ENCODE peak calls at places on chromosomes 1 and 21, in six cellular contexts. One of them, this sample, is unnamed.

GRCh38 chr1:120133228-120133927 is 42.9 kb downstream of the SEC22B start:
- DNase-seq in A549: no peak
- DNase-seq in endothelial cell of umbilical vein: no peak
- DNase-seq in GM12878: no peak
- DNase-seq in K562: no peak
- DNase-seq in HepG2: no peak
- DNase-seq in this sample: no peak

GRCh38 chr21:38765056-38765455 is 40.7 kb upstream of the ETS2 start:
- DNase-seq in A549: no peak
- DNase-seq in endothelial cell of umbilical vein: no peak
- DNase-seq in GM12878: no peak
- DNase-seq in K562: no peak
- DNase-seq in HepG2: no peak
- DNase-seq in this sample: no peak

GRCh38 chr1:110087812-110088738 is 17.6 kb upstream of the ALX3 start:
- DNase-seq in A549: peak; percentile 35
- DNase-seq in endothelial cell of umbilical vein: peak; percentile 53
- DNase-seq in GM12878: no peak
- DNase-seq in K562: peak; percentile 84
- DNase-seq in HepG2: peak; percentile 54
- DNase-seq in this sample: peak; percentile 66

GRCh38 chr1:232655041-232655745 is 25.3 kb upstream of the SIPA1L2 start:
- DNase-seq in A549: no peak
- DNase-seq in endothelial cell of umbilical vein: no peak
- DNase-seq in GM12878: peak; percentile 26
- DNase-seq in K562: no peak
- DNase-seq in HepG2: no peak
- DNase-seq in this sample: peak; percentile 60

GRCh38 chr1:39863177-39863576 is 20.1 kb downstream of the TRIT1 start:
- DNase-seq in A549: no peak
- DNase-seq in endothelial cell of umbilical vein: no peak
- DNase-seq in GM12878: no peak
- DNase-seq in K562: no peak
- DNase-seq in HepG2: no peak
- DNase-seq in this sample: no peak

GRCh38 chr1:160061376-160062100 is 8.4 kb downstream of the KCNJ10 start:
- DNase-seq in A549: no peak
- DNase-seq in endothelial cell of umbilical vein: no peak
- DNase-seq in GM12878: no peak
- DNase-seq in K562: no peak
- DNase-seq in HepG2: no peak
- DNase-seq in this sample: no peak

GRCh38 chr1:31364561-31365255 is 8.2 kb downstream of the FABP3 start:
- DNase-seq in A549: no peak
- DNase-seq in endothelial cell of umbilical vein: no peak
- DNase-seq in GM12878: no peak
- DNase-seq in K562: no peak
- DNase-seq in HepG2: no peak
- DNase-seq in this sample: no peak

GRCh38 chr1:24266398-24266941 is 52.7 kb upstream of the GRHL3 start:
- DNase-seq in A549: peak; percentile 88
- DNase-seq in endothelial cell of umbilical vein: no peak
- DNase-seq in GM12878: no peak
- DNase-seq in K562: no peak
- DNase-seq in HepG2: peak; percentile 14
- DNase-seq in this sample: peak; percentile 35

GRCh38 chr1:24373710-24374109 is 39.9 kb downstream of the STPG1 start:
- DNase-seq in A549: no peak
- DNase-seq in endothelial cell of umbilical vein: no peak
- DNase-seq in GM12878: no peak
- DNase-seq in K562: no peak
- DNase-seq in HepG2: no peak
- DNase-seq in this sample: no peak

GRCh38 chr1:223256034-223256433 is 107.9 kb downstream of the SUSD4 start:
- DNase-seq in A549: no peak
- DNase-seq in endothelial cell of umbilical vein: no peak
- DNase-seq in GM12878: no peak
- DNase-seq in K562: no peak
- DNase-seq in HepG2: no peak
- DNase-seq in this sample: no peak

GRCh38 chr1:58942759-58943191 is 158.9 kb upstream of the JUN start:
- DNase-seq in A549: no peak
- DNase-seq in endothelial cell of umbilical vein: no peak
- DNase-seq in GM12878: no peak
- DNase-seq in K562: no peak
- DNase-seq in HepG2: no peak
- DNase-seq in this sample: no peak

GRCh38 chr1:3240524-3241235 is 171.7 kb downstream of the PRDM16 start:
- DNase-seq in A549: no peak
- DNase-seq in endothelial cell of umbilical vein: no peak
- DNase-seq in GM12878: no peak
- DNase-seq in K562: peak; percentile 59
- DNase-seq in HepG2: no peak
- DNase-seq in this sample: no peak

GRCh38 chr1:161038523-161039153 is at the start of gene TSTD1:
- DNase-seq in A549: no peak
- DNase-seq in endothelial cell of umbilical vein: no peak
- DNase-seq in GM12878: no peak
- DNase-seq in K562: no peak
- DNase-seq in HepG2: no peak
- DNase-seq in this sample: no peak

GRCh38 chr1:168146160-168146539 is 9.4 kb upstream of the GPR161 start:
- DNase-seq in A549: no peak
- DNase-seq in endothelial cell of umbilical vein: no peak
- DNase-seq in GM12878: no peak
- DNase-seq in K562: no peak
- DNase-seq in HepG2: no peak
- DNase-seq in this sample: no peak

GRCh38 chr21:35475768-35476167 is 426.7 kb upstream of the RUNX1 start:
- DNase-seq in A549: no peak
- DNase-seq in endothelial cell of umbilical vein: peak; percentile 49
- DNase-seq in GM12878: no peak
- DNase-seq in K562: no peak
- DNase-seq in HepG2: no peak
- DNase-seq in this sample: peak; percentile 86

GRCh38 chr1:234605983-234606730 is 3.8 kb downstream of the IRF2BP2 start:
- DNase-seq in A549: peak; percentile 75
- DNase-seq in endothelial cell of umbilical vein: peak; percentile 67
- DNase-seq in GM12878: no peak
- DNase-seq in K562: no peak
- DNase-seq in HepG2: peak; percentile 74
- DNase-seq in this sample: peak; percentile 78

GRCh38 chr1:200260587-200261335 is 149.1 kb downstream of the ZNF281 start:
- DNase-seq in A549: no peak
- DNase-seq in endothelial cell of umbilical vein: no peak
- DNase-seq in GM12878: no peak
- DNase-seq in K562: no peak
- DNase-seq in HepG2: peak; percentile 36
- DNase-seq in this sample: no peak

GRCh38 chr1:212070720-212071302 is 35.3 kb downstream of the DTL start:
- DNase-seq in A549: peak; percentile 43
- DNase-seq in endothelial cell of umbilical vein: peak; percentile 72
- DNase-seq in GM12878: no peak
- DNase-seq in K562: peak; percentile 37
- DNase-seq in HepG2: peak; percentile 35
- DNase-seq in this sample: peak; percentile 40

GRCh38 chr21:33345751-33346238 is 21.0 kb downstream of the IFNAR1 start:
- DNase-seq in A549: no peak
- DNase-seq in endothelial cell of umbilical vein: no peak
- DNase-seq in GM12878: no peak
- DNase-seq in K562: no peak
- DNase-seq in HepG2: no peak
- DNase-seq in this sample: no peak

GRCh38 chr1:217135569-217135915 is 412.3 kb upstream of the ESRRG start:
- DNase-seq in A549: no peak
- DNase-seq in endothelial cell of umbilical vein: no peak
- DNase-seq in GM12878: no peak
- DNase-seq in K562: no peak
- DNase-seq in HepG2: no peak
- DNase-seq in this sample: no peak

GRCh38 chr1:154998201-154998780 is 4.3 kb upstream of the ZBTB7B start:
- DNase-seq in A549: no peak
- DNase-seq in endothelial cell of umbilical vein: no peak
- DNase-seq in GM12878: no peak
- DNase-seq in K562: no peak
- DNase-seq in HepG2: no peak
- DNase-seq in this sample: peak; percentile 32

GRCh38 chr1:174726167-174726879 is 273.4 kb upstream of the CACYBP start:
- DNase-seq in A549: peak; percentile 35
- DNase-seq in endothelial cell of umbilical vein: peak; percentile 25
- DNase-seq in GM12878: no peak
- DNase-seq in K562: no peak
- DNase-seq in HepG2: peak; percentile 39
- DNase-seq in this sample: peak; percentile 31

GRCh38 chr1:174723815-174724214 is 275.9 kb upstream of the CACYBP start:
- DNase-seq in A549: no peak
- DNase-seq in endothelial cell of umbilical vein: no peak
- DNase-seq in GM12878: no peak
- DNase-seq in K562: no peak
- DNase-seq in HepG2: no peak
- DNase-seq in this sample: no peak

GRCh38 chr1:174721246-174721645 is 273.5 kb downstream of the GPR52 start:
- DNase-seq in A549: no peak
- DNase-seq in endothelial cell of umbilical vein: no peak
- DNase-seq in GM12878: no peak
- DNase-seq in K562: no peak
- DNase-seq in HepG2: no peak
- DNase-seq in this sample: no peak

GRCh38 chr1:174726880-174727585 is 272.7 kb upstream of the CACYBP start:
- DNase-seq in A549: no peak
- DNase-seq in endothelial cell of umbilical vein: no peak
- DNase-seq in GM12878: no peak
- DNase-seq in K562: no peak
- DNase-seq in HepG2: no peak
- DNase-seq in this sample: no peak
- TF ChIP-seq CTCF in A549: no peak
- TF ChIP-seq CTCF in endothelial cell of umbilical vein: no peak
- TF ChIP-seq CTCF in GM12878: no peak
- TF ChIP-seq CTCF in K562: no peak
- TF ChIP-seq CTCF in HepG2: no peak
- TF ChIP-seq CTCF in this sample: no peak

GRCh38 chr1:64135501-64136245 is 67.8 kb upstream of the UBE2U start:
- DNase-seq in A549: no peak
- DNase-seq in endothelial cell of umbilical vein: no peak
- DNase-seq in GM12878: no peak
- DNase-seq in K562: no peak
- DNase-seq in HepG2: no peak
- DNase-seq in this sample: no peak
- TF ChIP-seq MYC in A549: no peak
- TF ChIP-seq MYC in endothelial cell of umbilical vein: no peak
- TF ChIP-seq MYC in GM12878: no peak
- TF ChIP-seq MYC in K562: no peak
- TF ChIP-seq MYC in HepG2: no peak
- TF ChIP-seq MYC in this sample: no peak

GRCh38 chr21:16307256-16307655 is 577.5 kb downstream of the USP25 start:
- DNase-seq in A549: no peak
- DNase-seq in endothelial cell of umbilical vein: no peak
- DNase-seq in GM12878: no peak
- DNase-seq in K562: no peak
- DNase-seq in HepG2: no peak
- DNase-seq in this sample: no peak

GRCh38 chr21:16305686-16306085 is 575.9 kb downstream of the USP25 start:
- DNase-seq in A549: no peak
- DNase-seq in endothelial cell of umbilical vein: peak; percentile 85
- DNase-seq in GM12878: no peak
- DNase-seq in K562: no peak
- DNase-seq in HepG2: no peak
- DNase-seq in this sample: no peak

GRCh38 chr21:16310191-16310590 is 580.4 kb downstream of the USP25 start:
- DNase-seq in A549: no peak
- DNase-seq in endothelial cell of umbilical vein: no peak
- DNase-seq in GM12878: no peak
- DNase-seq in K562: no peak
- DNase-seq in HepG2: no peak
- DNase-seq in this sample: no peak

GRCh38 chr21:16308269-16308668 is 578.5 kb downstream of the USP25 start:
- DNase-seq in A549: no peak
- DNase-seq in endothelial cell of umbilical vein: peak; percentile 56
- DNase-seq in GM12878: no peak
- DNase-seq in K562: no peak
- DNase-seq in HepG2: no peak
- DNase-seq in this sample: no peak

GRCh38 chr21:16309250-16309971 is 579.6 kb downstream of the USP25 start:
- DNase-seq in A549: no peak
- DNase-seq in endothelial cell of umbilical vein: no peak
- DNase-seq in GM12878: no peak
- DNase-seq in K562: no peak
- DNase-seq in HepG2: no peak
- DNase-seq in this sample: no peak
- H3K4me3 ChIP-seq in A549: no peak overlapping the region
- H3K4me3 ChIP-seq in endothelial cell of umbilical vein: no peak overlapping the region
- H3K4me3 ChIP-seq in GM12878: no peak overlapping the region
- H3K4me3 ChIP-seq in K562: no peak overlapping the region
- H3K4me3 ChIP-seq in HepG2: no peak overlapping the region
- H3K4me3 ChIP-seq in this sample: no peak overlapping the region

DNA sequence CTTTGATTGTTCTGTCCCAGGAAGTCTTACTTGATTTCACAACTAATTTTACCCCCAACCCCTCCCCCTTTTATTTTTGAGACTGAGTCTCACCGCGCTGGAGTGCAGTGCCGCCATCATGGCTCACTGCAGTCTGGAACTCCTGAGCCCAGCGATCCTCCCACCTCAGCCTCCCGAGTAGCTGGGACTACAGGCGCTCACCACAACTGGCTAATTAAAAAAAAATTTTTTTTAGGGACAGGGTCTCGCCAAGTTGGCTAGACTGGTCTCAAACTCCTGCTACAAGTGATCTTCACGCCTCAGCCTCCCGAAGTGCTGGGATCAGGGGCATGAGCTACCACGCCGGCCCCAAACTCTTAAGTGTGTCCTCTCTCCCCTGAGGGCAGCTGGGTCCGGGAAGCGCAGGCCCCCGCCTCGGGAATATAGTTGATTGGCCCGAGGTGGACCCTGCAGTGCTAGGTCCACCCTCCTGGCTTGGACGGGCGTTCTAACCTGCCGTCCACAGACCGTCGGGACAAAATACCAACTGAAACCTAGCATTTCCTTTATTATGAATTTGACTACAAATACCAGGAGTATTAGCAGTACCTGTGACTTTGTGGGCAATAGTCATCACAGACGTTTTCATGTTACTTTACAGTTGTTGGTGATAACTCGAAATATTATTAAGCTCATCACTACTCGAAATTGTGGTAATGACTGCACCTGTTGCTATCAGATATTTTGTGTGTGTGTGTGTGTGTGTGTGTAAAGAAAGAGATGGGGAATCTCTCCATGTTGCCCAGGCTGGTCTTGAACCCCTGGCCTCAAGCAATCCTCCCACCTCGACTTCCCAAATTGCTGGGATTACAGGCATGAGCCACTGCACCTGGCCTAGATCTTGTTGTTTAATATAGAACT is 642 bp upstream of the PARP1 start:
- DNase-seq in A549: no peak
- DNase-seq in endothelial cell of umbilical vein: no peak
- DNase-seq in GM12878: no peak
- DNase-seq in K562: no peak
- DNase-seq in HepG2: no peak
- DNase-seq in this sample: no peak
- TF ChIP-seq CTCF in A549: no peak
- TF ChIP-seq CTCF in endothelial cell of umbilical vein: no peak
- TF ChIP-seq CTCF in GM12878: no peak
- TF ChIP-seq CTCF in K562: no peak
- TF ChIP-seq CTCF in HepG2: no peak
- TF ChIP-seq CTCF in this sample: no peak